ENCODE peak calls at places on chromosome 5, in six cellular contexts. One of them, this sample, is unnamed. For H3K4me1, the result is how much of the 10 kb centered on the place peaks cover.

GRCh38 chr5:78359831-78360673 is at the start of gene SCAMP1:
- DNase-seq in heart right ventricle: peak
- DNase-seq in CD4-positive, alpha-beta memory T cell: peak
- DNase-seq in colonic mucosa: peak
- DNase-seq in heart left ventricle: peak
- DNase-seq in cardiac muscle cell: peak
- DNase-seq in this sample: peak

GRCh38 chr5:158812381-158812780 is 287.3 kb downstream of the EBF1 start:
- DNase-seq in colonic mucosa: peak
- DNase-seq in heart left ventricle: no peak
- DNase-seq in heart right ventricle: no peak
- DNase-seq in cardiac muscle cell: peak
- DNase-seq in CD4-positive, alpha-beta memory T cell: peak
- DNase-seq in this sample: peak

GRCh38 chr5:154603978-154604679 is 126.1 kb upstream of the HAND1 start:
- DNase-seq in heart right ventricle: peak
- DNase-seq in cardiac muscle cell: peak
- DNase-seq in CD4-positive, alpha-beta memory T cell: no peak
- DNase-seq in heart left ventricle: peak
- DNase-seq in colonic mucosa: no peak
- DNase-seq in this sample: no peak

GRCh38 chr5:79821-80220 is 12.1 kb upstream of the PLEKHG4B start:
- DNase-seq in colonic mucosa: no peak
- DNase-seq in heart left ventricle: no peak
- DNase-seq in cardiac muscle cell: no peak
- DNase-seq in CD4-positive, alpha-beta memory T cell: no peak
- DNase-seq in heart right ventricle: no peak
- DNase-seq in this sample: no peak

GRCh38 chr5:134131578-134132350 is 17.3 kb downstream of the TCF7 start:
- DNase-seq in cardiac muscle cell: no peak
- DNase-seq in colonic mucosa: no peak
- DNase-seq in heart left ventricle: peak
- DNase-seq in heart right ventricle: no peak
- DNase-seq in CD4-positive, alpha-beta memory T cell: peak
- DNase-seq in this sample: no peak

GRCh38 chr5:16934123-16934522 is 2.0 kb downstream of the MYO10 start:
- DNase-seq in colonic mucosa: peak
- DNase-seq in heart left ventricle: no peak
- DNase-seq in cardiac muscle cell: peak
- DNase-seq in CD4-positive, alpha-beta memory T cell: no peak
- DNase-seq in heart right ventricle: peak
- DNase-seq in this sample: peak

GRCh38 chr5:171534009-171534895 is 114.8 kb downstream of the FGF18 start:
- DNase-seq in colonic mucosa: no peak
- DNase-seq in cardiac muscle cell: no peak
- DNase-seq in heart right ventricle: no peak
- DNase-seq in CD4-positive, alpha-beta memory T cell: no peak
- DNase-seq in heart left ventricle: no peak
- DNase-seq in this sample: no peak

GRCh38 chr5:71658916-71659661 is 60.0 kb upstream of the CARTPT start:
- DNase-seq in colonic mucosa: no peak
- DNase-seq in cardiac muscle cell: peak
- DNase-seq in heart right ventricle: no peak
- DNase-seq in heart left ventricle: no peak
- DNase-seq in CD4-positive, alpha-beta memory T cell: no peak
- DNase-seq in this sample: no peak

GRCh38 chr5:54754878-54755277 is 230.5 kb downstream of the ESM1 start:
- DNase-seq in CD4-positive, alpha-beta memory T cell: no peak
- DNase-seq in heart right ventricle: no peak
- DNase-seq in heart left ventricle: no peak
- DNase-seq in colonic mucosa: no peak
- DNase-seq in cardiac muscle cell: no peak
- DNase-seq in this sample: no peak

GRCh38 chr5:109987355-109987754 is 297.6 kb downstream of the MAN2A1 start:
- DNase-seq in cardiac muscle cell: peak
- DNase-seq in colonic mucosa: no peak
- DNase-seq in heart left ventricle: no peak
- DNase-seq in CD4-positive, alpha-beta memory T cell: no peak
- DNase-seq in heart right ventricle: no peak
- DNase-seq in this sample: no peak

GRCh38 chr5:58013542-58014258 is 446.2 kb downstream of the PLK2 start:
- DNase-seq in cardiac muscle cell: no peak
- DNase-seq in colonic mucosa: no peak
- DNase-seq in heart right ventricle: no peak
- DNase-seq in heart left ventricle: no peak
- DNase-seq in CD4-positive, alpha-beta memory T cell: no peak
- DNase-seq in this sample: no peak

GRCh38 chr5:142866563-142867275 is 96.5 kb downstream of the ARHGAP26 start:
- DNase-seq in CD4-positive, alpha-beta memory T cell: peak
- DNase-seq in heart left ventricle: no peak
- DNase-seq in cardiac muscle cell: peak
- DNase-seq in heart right ventricle: no peak
- DNase-seq in colonic mucosa: peak
- DNase-seq in this sample: peak

GRCh38 chr5:90844931-90845330 is 286.3 kb downstream of the ADGRV1 start:
- DNase-seq in heart left ventricle: no peak
- DNase-seq in colonic mucosa: no peak
- DNase-seq in cardiac muscle cell: no peak
- DNase-seq in CD4-positive, alpha-beta memory T cell: no peak
- DNase-seq in heart right ventricle: no peak
- DNase-seq in this sample: no peak

GRCh38 chr5:75891736-75892135 is 174.5 kb upstream of the POC5 start:
- DNase-seq in colonic mucosa: no peak
- DNase-seq in cardiac muscle cell: no peak
- DNase-seq in CD4-positive, alpha-beta memory T cell: no peak
- DNase-seq in heart right ventricle: no peak
- DNase-seq in heart left ventricle: no peak
- DNase-seq in this sample: no peak

GRCh38 chr5:33088176-33088575 is 352.6 kb upstream of the TARS1 start:
- DNase-seq in colonic mucosa: no peak
- DNase-seq in CD4-positive, alpha-beta memory T cell: no peak
- DNase-seq in heart left ventricle: no peak
- DNase-seq in cardiac muscle cell: no peak
- DNase-seq in heart right ventricle: no peak
- DNase-seq in this sample: no peak

GRCh38 chr5:54876-55569 is 36.9 kb upstream of the PLEKHG4B start:
- DNase-seq in heart right ventricle: no peak
- DNase-seq in colonic mucosa: no peak
- DNase-seq in CD4-positive, alpha-beta memory T cell: no peak
- DNase-seq in cardiac muscle cell: no peak
- DNase-seq in heart left ventricle: no peak
- DNase-seq in this sample: no peak

GRCh38 chr5:62692946-62693713 is 114.5 kb downstream of the LRRC70 start:
- DNase-seq in heart left ventricle: no peak
- DNase-seq in colonic mucosa: no peak
- DNase-seq in CD4-positive, alpha-beta memory T cell: no peak
- DNase-seq in heart right ventricle: no peak
- DNase-seq in cardiac muscle cell: no peak
- DNase-seq in this sample: no peak

GRCh38 chr5:95936812-95937397 is 24.7 kb downstream of the ELL2 start:
- DNase-seq in cardiac muscle cell: no peak
- DNase-seq in heart right ventricle: no peak
- DNase-seq in colonic mucosa: no peak
- DNase-seq in heart left ventricle: no peak
- DNase-seq in CD4-positive, alpha-beta memory T cell: no peak
- DNase-seq in this sample: no peak
- H3K4me1 ChIP-seq in cardiac muscle cell: under half
- H3K4me1 ChIP-seq in heart right ventricle: under half
- H3K4me1 ChIP-seq in colonic mucosa: under half
- H3K4me1 ChIP-seq in heart left ventricle: under half
- H3K4me1 ChIP-seq in CD4-positive, alpha-beta memory T cell: under half
- H3K4me1 ChIP-seq in this sample: under half

GRCh38 chr5:64161420-64161819 is 4.2 kb upstream of the RNF180 start:
- DNase-seq in cardiac muscle cell: no peak
- DNase-seq in heart left ventricle: no peak
- DNase-seq in heart right ventricle: no peak
- DNase-seq in CD4-positive, alpha-beta memory T cell: no peak
- DNase-seq in colonic mucosa: no peak
- DNase-seq in this sample: peak

GRCh38 chr5:64158827-64159226 is 6.8 kb upstream of the RNF180 start:
- DNase-seq in heart left ventricle: no peak
- DNase-seq in heart right ventricle: no peak
- DNase-seq in CD4-positive, alpha-beta memory T cell: no peak
- DNase-seq in cardiac muscle cell: no peak
- DNase-seq in colonic mucosa: no peak
- DNase-seq in this sample: no peak

GRCh38 chr5:64160196-64160595 is 5.4 kb upstream of the RNF180 start:
- DNase-seq in cardiac muscle cell: no peak
- DNase-seq in CD4-positive, alpha-beta memory T cell: no peak
- DNase-seq in heart right ventricle: no peak
- DNase-seq in colonic mucosa: no peak
- DNase-seq in heart left ventricle: no peak
- DNase-seq in this sample: no peak

GRCh38 chr5:64156276-64156675 is 9.4 kb upstream of the RNF180 start:
- DNase-seq in cardiac muscle cell: no peak
- DNase-seq in CD4-positive, alpha-beta memory T cell: no peak
- DNase-seq in colonic mucosa: no peak
- DNase-seq in heart right ventricle: no peak
- DNase-seq in heart left ventricle: no peak
- DNase-seq in this sample: no peak
- H3K27ac ChIP-seq in cardiac muscle cell: no peak
- H3K27ac ChIP-seq in CD4-positive, alpha-beta memory T cell: no peak
- H3K27ac ChIP-seq in colonic mucosa: no peak
- H3K27ac ChIP-seq in heart right ventricle: no peak
- H3K27ac ChIP-seq in heart left ventricle: no peak
- H3K27ac ChIP-seq in this sample: no peak

GRCh38 chr5:56684159-56684558 is 131.2 kb upstream of the MAP3K1 start:
- DNase-seq in heart left ventricle: no peak
- DNase-seq in CD4-positive, alpha-beta memory T cell: no peak
- DNase-seq in cardiac muscle cell: no peak
- DNase-seq in heart right ventricle: no peak
- DNase-seq in colonic mucosa: no peak
- DNase-seq in this sample: no peak

GRCh38 chr5:56683281-56683680 is 132.1 kb upstream of the MAP3K1 start:
- DNase-seq in heart right ventricle: no peak
- DNase-seq in heart left ventricle: no peak
- DNase-seq in cardiac muscle cell: no peak
- DNase-seq in CD4-positive, alpha-beta memory T cell: no peak
- DNase-seq in colonic mucosa: no peak
- DNase-seq in this sample: no peak

GRCh38 chr5:56686337-56687198 is 128.8 kb upstream of the MAP3K1 start:
- DNase-seq in cardiac muscle cell: no peak
- DNase-seq in heart left ventricle: no peak
- DNase-seq in CD4-positive, alpha-beta memory T cell: no peak
- DNase-seq in colonic mucosa: no peak
- DNase-seq in heart right ventricle: no peak
- DNase-seq in this sample: peak

GRCh38 chr5:56683733-56684132 is 131.6 kb upstream of the MAP3K1 start:
- DNase-seq in CD4-positive, alpha-beta memory T cell: no peak
- DNase-seq in cardiac muscle cell: no peak
- DNase-seq in colonic mucosa: no peak
- DNase-seq in heart right ventricle: no peak
- DNase-seq in heart left ventricle: no peak
- DNase-seq in this sample: no peak

DNA sequence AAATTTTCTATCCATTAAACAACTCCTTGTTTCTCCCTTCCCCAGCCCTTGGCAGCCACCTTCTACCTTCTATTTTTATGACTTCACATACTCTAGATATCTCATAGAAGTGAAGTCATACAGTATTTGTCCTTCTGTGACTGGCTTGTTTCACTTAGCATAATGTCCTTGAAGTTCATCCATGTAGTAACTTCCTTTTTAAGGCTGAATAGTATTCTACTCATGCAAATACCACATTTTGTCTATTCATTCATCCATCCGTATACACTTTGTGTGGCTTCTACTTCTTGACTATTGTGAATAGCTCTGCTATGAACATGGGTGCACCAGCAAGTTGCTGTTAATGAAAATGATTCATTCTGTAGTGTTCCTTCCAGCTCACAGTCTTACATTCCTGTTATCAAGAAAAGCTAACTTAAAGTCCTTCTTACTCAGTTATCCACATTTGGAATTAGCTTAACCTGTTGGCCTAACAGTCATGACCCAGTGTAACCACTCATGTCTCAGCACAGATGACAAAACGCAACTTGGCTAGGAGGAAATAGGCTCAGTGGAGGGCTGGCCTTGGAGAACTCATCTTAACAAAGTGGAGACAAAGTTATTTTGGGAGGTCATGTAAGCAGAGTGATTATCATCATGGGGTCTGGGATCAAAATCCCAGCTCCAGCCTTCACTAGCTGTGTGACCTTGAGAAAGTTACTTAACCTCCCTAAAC is 129.7 kb upstream of the MAP3K1 start:
- DNase-seq in heart left ventricle: no peak
- DNase-seq in CD4-positive, alpha-beta memory T cell: no peak
- DNase-seq in heart right ventricle: no peak
- DNase-seq in colonic mucosa: no peak
- DNase-seq in cardiac muscle cell: no peak
- DNase-seq in this sample: no peak
- H3K4me3 ChIP-seq in heart left ventricle: no peak
- H3K4me3 ChIP-seq in CD4-positive, alpha-beta memory T cell: peak
- H3K4me3 ChIP-seq in heart right ventricle: no peak
- H3K4me3 ChIP-seq in colonic mucosa: no peak
- H3K4me3 ChIP-seq in cardiac muscle cell: no peak
- H3K4me3 ChIP-seq in this sample: peak

GRCh38 chr5:120507197-120507596 is 43.1 kb downstream of the PRR16 start:
- DNase-seq in heart right ventricle: no peak
- DNase-seq in heart left ventricle: no peak
- DNase-seq in cardiac muscle cell: no peak
- DNase-seq in CD4-positive, alpha-beta memory T cell: no peak
- DNase-seq in colonic mucosa: no peak
- DNase-seq in this sample: no peak

GRCh38 chr5:120509056-120509455 is 45.0 kb downstream of the PRR16 start:
- DNase-seq in heart left ventricle: no peak
- DNase-seq in cardiac muscle cell: no peak
- DNase-seq in CD4-positive, alpha-beta memory T cell: no peak
- DNase-seq in colonic mucosa: no peak
- DNase-seq in heart right ventricle: no peak
- DNase-seq in this sample: no peak

GRCh38 chr5:120510098-120510634 is 46.1 kb downstream of the PRR16 start:
- DNase-seq in cardiac muscle cell: no peak
- DNase-seq in heart left ventricle: no peak
- DNase-seq in colonic mucosa: no peak
- DNase-seq in heart right ventricle: no peak
- DNase-seq in CD4-positive, alpha-beta memory T cell: no peak
- DNase-seq in this sample: no peak

GRCh38 chr5:120510994-120511686 is 47.0 kb downstream of the PRR16 start:
- DNase-seq in heart left ventricle: no peak
- DNase-seq in colonic mucosa: no peak
- DNase-seq in heart right ventricle: no peak
- DNase-seq in CD4-positive, alpha-beta memory T cell: no peak
- DNase-seq in cardiac muscle cell: no peak
- DNase-seq in this sample: no peak

GRCh38 chr5:120507826-120508463 is 43.8 kb downstream of the PRR16 start:
- DNase-seq in heart right ventricle: no peak
- DNase-seq in colonic mucosa: no peak
- DNase-seq in cardiac muscle cell: peak
- DNase-seq in heart left ventricle: no peak
- DNase-seq in CD4-positive, alpha-beta memory T cell: no peak
- DNase-seq in this sample: no peak
- H3K4me1 ChIP-seq in heart right ventricle: under half
- H3K4me1 ChIP-seq in colonic mucosa: under half
- H3K4me1 ChIP-seq in cardiac muscle cell: under half
- H3K4me1 ChIP-seq in heart left ventricle: under half
- H3K4me1 ChIP-seq in CD4-positive, alpha-beta memory T cell: under half
- H3K4me1 ChIP-seq in this sample: under half

GRCh38 chr5:68242743-68243142 is 27.2 kb downstream of the PIK3R1 start:
- DNase-seq in heart right ventricle: no peak
- DNase-seq in colonic mucosa: no peak
- DNase-seq in cardiac muscle cell: no peak
- DNase-seq in CD4-positive, alpha-beta memory T cell: no peak
- DNase-seq in heart left ventricle: no peak
- DNase-seq in this sample: no peak
- H3K27ac ChIP-seq in heart right ventricle: peak
- H3K27ac ChIP-seq in colonic mucosa: no peak
- H3K27ac ChIP-seq in cardiac muscle cell: no peak
- H3K27ac ChIP-seq in CD4-positive, alpha-beta memory T cell: no peak
- H3K27ac ChIP-seq in heart left ventricle: peak
- H3K27ac ChIP-seq in this sample: no peak